ENCODE peak calls at places on chromosome 2, in nine cellular contexts. Z is spleen; V is chondrocyte; S is iPS-NIHi11; K is cardiac fibroblast; I is iris pigment epithelial cell; J is T1000; O is activated CD4-positive, alpha-beta T cell treated with anti-CD3 and anti-CD28 coated beads for 1 hour; L is foreskin fibroblast. Y is an unnamed sample.
A peak's percentile ranks its signal among the peaks of the same experiment; 100 is the strongest.

GRCh38 chr2:160920791-160921303 is 239.4 kb upstream of the TANK start:
- DNase-seq in Z (no peak), L (peak; percentile 94), V (no peak), J (no peak), K (peak; percentile 98), S (no peak), I (peak; percentile 95), O (no peak), Y (peak; percentile 25)

GRCh38 chr2:70440621-70441020 is 113.0 kb downstream of the TGFA start:
- DNase-seq in L (no peak), O (peak; percentile 22), V (no peak), K (no peak), Z (no peak), J (no peak), S (no peak), I (no peak), Y (no peak)

GRCh38 chr2:77571545-77571944 is 49.4 kb upstream of the LRRTM4 start:
- DNase-seq in S (no peak), L (no peak), V (no peak), O (no peak), Z (no peak), K (no peak), I (no peak), J (no peak), Y (no peak)

GRCh38 chr2:65128297-65129190 is 1.4 kb downstream of the RAB1A start:
- DNase-seq in J (no peak), V (no peak), Z (no peak), O (no peak), L (no peak), K (peak; percentile 41), I (peak; percentile 54), S (no peak), Y (no peak)

GRCh38 chr2:71261534-71261933 is 34.6 kb upstream of the PAIP2B start:
- DNase-seq in J (no peak), Z (no peak), O (no peak), K (no peak), S (no peak), V (no peak), L (no peak), I (no peak), Y (no peak)

GRCh38 chr2:191746809-191747208 is 68.9 kb downstream of the NABP1 start:
- DNase-seq in O (no peak), V (no peak), S (no peak), K (no peak), I (no peak), L (no peak), Z (no peak), J (no peak), Y (no peak)

GRCh38 chr2:135875491-135876065 is 665 bp downstream of the MCM6 start:
- DNase-seq in O (peak; percentile 62), K (peak; percentile 64), S (peak; percentile 56), Z (peak; percentile 90), I (peak; percentile 65), V (no peak), J (peak; percentile 37), L (peak; percentile 45), Y (peak; percentile 52)

GRCh38 chr2:9139491-9140443 is 66.8 kb upstream of the ASAP2 start:
- DNase-seq in J (peak; percentile 57), K (peak; percentile 70), L (peak; percentile 32), O (peak; percentile 21), S (peak; percentile 82), Z (peak; percentile 90), V (no peak), I (peak; percentile 52), Y (peak; percentile 88)

GRCh38 chr2:109153005-109153404 is 24.0 kb downstream of the SH3RF3 start:
- DNase-seq in O (no peak), Z (no peak), I (no peak), J (no peak), K (no peak), L (no peak), S (no peak), V (no peak), Y (no peak)

GRCh38 chr2:237904806-237905599 is 45.6 kb downstream of the RAMP1 start:
- DNase-seq in S (no peak), L (peak; percentile 88), K (peak; percentile 89), I (peak; percentile 52), V (no peak), J (no peak), Z (peak; percentile 77), O (no peak), Y (no peak)

GRCh38 chr2:98875081-98875728 is 60.8 kb downstream of the CRACDL start:
- DNase-seq in J (no peak), V (no peak), I (no peak), S (no peak), L (no peak), O (no peak), Z (no peak), K (no peak), Y (no peak)

GRCh38 chr2:188348974-188349500 is 57.4 kb downstream of the GULP1 start:
- DNase-seq in I (no peak), S (no peak), O (no peak), Z (no peak), V (no peak), J (no peak), L (no peak), K (no peak), Y (no peak)

GRCh38 chr2:222756951-222757645 is 85.6 kb downstream of the MOGAT1 start:
- DNase-seq in K (peak; percentile 31), I (peak; percentile 73), V (no peak), O (no peak), J (peak; percentile 15), S (no peak), Z (no peak), L (peak; percentile 68), Y (no peak)

GRCh38 chr2:85760371-85760770 is 6.6 kb downstream of the ATOH8 start:
- DNase-seq in V (no peak), I (peak; percentile 62), L (no peak), O (no peak), S (no peak), K (peak; percentile 74), J (no peak), Z (no peak), Y (no peak)

GRCh38 chr2:239291505-239292350 is 109.1 kb downstream of the HDAC4 start:
- DNase-seq in S (peak; percentile 76), K (no peak), L (no peak), O (no peak), J (no peak), Z (peak; percentile 79), I (no peak), V (peak; percentile 56), Y (no peak)

GRCh38 chr2:26717362-26717761 is 24.8 kb downstream of the KCNK3 start:
- DNase-seq in Z (no peak), I (no peak), K (no peak), V (no peak), O (no peak), S (no peak), L (no peak), J (no peak), Y (no peak)

GRCh38 chr2:28869494-28870145 is 489 bp downstream of the TRMT61B start:
- DNase-seq in S (peak; percentile 3), I (peak; percentile 35), Z (peak; percentile 84), O (no peak), K (no peak), V (peak; percentile 62), J (no peak), L (peak; percentile 20), Y (no peak)

GRCh38 chr2:231394201-231395141 is 1.0 kb upstream of the B3GNT7 start:
- DNase-seq in S (peak; percentile 76), Z (no peak), J (no peak), L (no peak), O (no peak), V (no peak), I (no peak), K (no peak), Y (no peak)

GRCh38 chr2:234164499-234165409 is 114.3 kb downstream of the SPP2 start:
- DNase-seq in S (no peak), K (no peak), J (no peak), I (no peak), V (no peak), L (no peak), Z (peak; percentile 94), O (peak; percentile 24), Y (peak; percentile 22)

GRCh38 chr2:191645807-191646611 is 31.9 kb upstream of the NABP1 start:
- DNase-seq in V (no peak), L (no peak), I (no peak), K (no peak), J (no peak), O (no peak), S (no peak), Z (no peak), Y (no peak)

Y was measured in mesothelial cell of epicardium.